ENCODE peak calls at places on chromosome 17, in ten cellular contexts. N, Q, T, X, U, J, G, P, K and F are unnamed samples.

GRCh38 chr17:67183531-67183930 is 61.5 kb downstream of the HELZ start:
- DNase-seq in N (no peak), Q (no peak), T (no peak), X (no peak), U (no peak), J (no peak), G (no peak), P (no peak), K (no peak), F (no peak)

GRCh38 chr17:57421393-57421717 is 165.0 kb downstream of the MSI2 start:
- DNase-seq in N (no peak), Q (no peak), T (no peak), X (no peak), U (no peak), J (peak; percentile 23), G (no peak), P (no peak), K (no peak), F (no peak)

GRCh38 chr17:13462161-13462560 is 139.6 kb downstream of the HS3ST3A1 start:
- DNase-seq in N (no peak), Q (no peak), T (no peak), X (no peak), U (peak; percentile 54), J (no peak), G (no peak), P (no peak), K (no peak), F (no peak)

GRCh38 chr17:28247671-28248556 is 71.1 kb upstream of the TMEM97 start:
- DNase-seq in N (no peak), Q (no peak), T (no peak), X (no peak), U (no peak), J (no peak), G (no peak), P (no peak), K (no peak), F (no peak)

GRCh38 chr17:58330544-58330996 is 2.0 kb upstream of the TSPOAP1 start:
- DNase-seq in N (peak; percentile 70), Q (peak; percentile 55), T (peak; percentile 11), X (no peak), U (no peak), J (no peak), G (no peak), P (peak; percentile 70), K (no peak), F (no peak)

GRCh38 chr17:48576479-48577309 is 1.5 kb downstream of the HOXB4 start:
- DNase-seq in N (no peak), Q (no peak), T (no peak), X (no peak), U (no peak), J (no peak), G (no peak), P (no peak), K (no peak), F (no peak)

GRCh38 chr17:29167393-29168078 is 12.7 kb downstream of the MYO18A start:
- DNase-seq in N (no peak), Q (no peak), T (no peak), X (no peak), U (no peak), J (no peak), G (no peak), P (no peak), K (no peak), F (no peak)

GRCh38 chr17:65388911-65389310 is 172.5 kb downstream of the AXIN2 start:
- DNase-seq in N (no peak), Q (no peak), T (no peak), X (no peak), U (peak; percentile 59), J (no peak), G (no peak), P (no peak), K (no peak), F (no peak)

GRCh38 chr17:6455321-6455705 is 11.1 kb downstream of the PIMREG start:
- DNase-seq in N (peak; percentile 70), Q (no peak), T (no peak), X (no peak), U (no peak), J (peak; percentile 56), G (peak; percentile 44), P (no peak), K (no peak), F (no peak)

GRCh38 chr17:40442392-40443195 is 656 bp upstream of the IGFBP4 start:
- DNase-seq in N (peak; percentile 51), Q (no peak), T (peak; percentile 69), X (peak; percentile 35), U (no peak), J (peak; percentile 55), G (no peak), P (no peak), K (peak; percentile 73), F (no peak)

GRCh38 chr17:76199466-76199865 is 40.8 kb downstream of the RNF157 start:
- DNase-seq in N (no peak), Q (peak; percentile 66), T (no peak), X (no peak), U (no peak), J (no peak), G (no peak), P (no peak), K (no peak), F (no peak)

GRCh38 chr17:42456223-42457106 is 2.2 kb upstream of the ATP6V0A1 start:
- DNase-seq in N (no peak), Q (peak; percentile 54), T (no peak), X (no peak), U (peak; percentile 49), J (no peak), G (peak; percentile 66), P (peak; percentile 77), K (peak; percentile 16), F (no peak)

GRCh38 chr17:65489413-65490170 is 71.9 kb downstream of the AXIN2 start:
- DNase-seq in N (no peak), Q (no peak), T (no peak), X (no peak), U (no peak), J (no peak), G (no peak), P (no peak), K (no peak), F (no peak)

GRCh38 chr17:38457577-38458371 is 29.5 kb downstream of the ARHGAP23 start:
- DNase-seq in N (no peak), Q (no peak), T (no peak), X (no peak), U (no peak), J (no peak), G (no peak), P (no peak), K (no peak), F (no peak)

GRCh38 chr17:58822148-58823050 is 66.7 kb downstream of the PPM1E start:
- DNase-seq in N (no peak), Q (no peak), T (no peak), X (peak; percentile 65), U (no peak), J (no peak), G (no peak), P (no peak), K (no peak), F (no peak)

GRCh38 chr17:4474093-4474492 is 24.6 kb upstream of the SPNS2 start:
- DNase-seq in N (no peak), Q (no peak), T (peak; percentile 79), X (no peak), U (no peak), J (no peak), G (no peak), P (no peak), K (no peak), F (no peak)

GRCh38 chr17:47095268-47095667 is 93.8 kb downstream of the CDC27 start:
- DNase-seq in N (no peak), Q (no peak), T (no peak), X (no peak), U (no peak), J (no peak), G (no peak), P (no peak), K (no peak), F (no peak)

GRCh38 chr17:79211061-79211770 is 136.6 kb downstream of the ENGASE start:
- DNase-seq in N (no peak), Q (no peak), T (no peak), X (no peak), U (no peak), J (no peak), G (no peak), P (no peak), K (no peak), F (no peak)
- TF ChIP-seq CTCF in N (no peak), Q (no peak), T (no peak), X (no peak), U (no peak), J (no peak), G (no peak), P (no peak), K (no peak), F (no peak)

GRCh38 chr17:2948721-2949468 is 114.5 kb downstream of the OR1D5 start:
- DNase-seq in N (no peak), Q (no peak), T (no peak), X (no peak), U (no peak), J (no peak), G (no peak), P (no peak), K (no peak), F (no peak)
- H3K4me3 ChIP-seq in N (no peak overlapping the region), Q (no peak overlapping the region), T (no peak overlapping the region), X (no peak overlapping the region), U (no peak overlapping the region), J (no peak overlapping the region), G (no peak overlapping the region), P (no peak overlapping the region), K (no peak overlapping the region), F (no peak overlapping the region)

DNA sequence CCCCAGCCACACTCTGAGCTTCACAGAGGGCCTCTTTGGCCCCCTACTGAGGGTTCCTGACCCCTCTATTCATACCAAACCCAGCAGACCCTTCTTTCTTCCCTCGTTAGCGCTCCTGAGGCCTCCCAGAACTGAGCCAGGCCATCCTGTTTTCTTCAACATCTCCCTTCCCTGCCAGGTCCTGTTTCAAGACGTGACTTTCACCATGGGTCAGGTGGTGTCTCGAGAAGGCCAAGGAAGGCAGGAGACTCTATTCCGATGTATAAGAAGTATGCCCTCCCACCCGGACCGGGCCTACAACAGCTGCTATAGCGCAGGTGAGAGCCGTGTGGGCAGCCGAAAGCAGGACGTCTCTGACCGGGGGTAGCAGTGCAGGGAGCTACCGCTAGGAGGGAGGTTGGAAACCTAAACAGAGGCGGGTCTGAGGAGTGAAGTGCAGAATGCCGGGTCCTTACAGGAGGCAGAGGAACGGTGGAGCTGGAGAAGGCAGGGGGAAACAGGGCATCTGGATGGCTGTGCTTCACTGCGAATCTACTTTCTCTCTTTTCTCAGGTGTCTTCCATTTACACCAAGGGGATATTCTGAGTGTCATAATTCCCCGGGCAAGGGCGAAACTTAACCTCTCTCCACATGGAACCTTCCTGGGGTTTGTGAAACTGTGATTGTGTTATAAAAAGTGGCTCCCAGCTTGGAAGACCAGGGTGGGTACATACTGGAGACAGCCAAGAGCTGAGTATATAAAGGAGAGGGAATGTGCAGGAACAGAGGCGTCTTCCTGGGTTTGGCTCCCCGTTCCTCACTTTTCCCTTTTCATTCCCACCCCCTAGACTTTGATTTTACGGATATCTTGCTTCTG is 1.3 kb upstream of the SENP3 start:
- DNase-seq in N (no peak), Q (no peak), T (peak; percentile 61), X (peak; percentile 68), U (no peak), J (peak; percentile 87), G (peak; percentile 70), P (peak; percentile 67), K (peak; percentile 78), F (no peak)
- TF ChIP-seq CTCF in N (no peak), Q (no peak), T (peak; percentile 59), X (peak; percentile 33), U (peak; percentile 72), J (peak; percentile 64), G (peak; percentile 67), P (peak; percentile 45), K (no peak), F (peak; percentile 85)

GRCh38 chr17:73109603-73110002 is 17.1 kb upstream of the SLC39A11 start:
- DNase-seq in N (no peak), Q (no peak), T (no peak), X (no peak), U (no peak), J (no peak), G (no peak), P (no peak), K (no peak), F (no peak)
- H3K4me3 ChIP-seq in N (no peak overlapping the region), Q (no peak overlapping the region), T (no peak overlapping the region), X (no peak overlapping the region), U (no peak overlapping the region), J (no peak overlapping the region), G (no peak overlapping the region), P (no peak overlapping the region), K (no peak overlapping the region), F (no peak overlapping the region)